ENCODE peak calls at places on chromosome 11, in seven cellular contexts. One of them, this sample, is unnamed.

GRCh38 chr11:19635332-19635731 is 77.3 kb upstream of the NAV2 start:
- DNase-seq in psoas muscle: no peak
- DNase-seq in lower lobe of right lung: no peak
- DNase-seq in brain microvascular endothelial cell: no peak
- DNase-seq in lung: no peak
- DNase-seq in heart right ventricle: no peak
- DNase-seq in adrenal gland: no peak
- DNase-seq in this sample: no peak

GRCh38 chr11:35484435-35484834 is 41.0 kb downstream of the PAMR1 start:
- DNase-seq in lung: no peak
- DNase-seq in heart right ventricle: no peak
- DNase-seq in brain microvascular endothelial cell: peak; percentile 42
- DNase-seq in lower lobe of right lung: no peak
- DNase-seq in adrenal gland: no peak
- DNase-seq in psoas muscle: no peak
- DNase-seq in this sample: peak; percentile 8

GRCh38 chr11:94104734-94105133 is 23.9 kb upstream of the PANX1 start:
- DNase-seq in brain microvascular endothelial cell: no peak
- DNase-seq in adrenal gland: no peak
- DNase-seq in heart right ventricle: no peak
- DNase-seq in lung: no peak
- DNase-seq in psoas muscle: no peak
- DNase-seq in lower lobe of right lung: no peak
- DNase-seq in this sample: no peak

GRCh38 chr11:13110145-13110544 is 101.0 kb downstream of the RASSF10 start:
- DNase-seq in brain microvascular endothelial cell: no peak
- DNase-seq in lower lobe of right lung: no peak
- DNase-seq in lung: no peak
- DNase-seq in adrenal gland: no peak
- DNase-seq in heart right ventricle: no peak
- DNase-seq in psoas muscle: no peak
- DNase-seq in this sample: no peak

GRCh38 chr11:133157180-133157579 is 375.1 kb downstream of the OPCML start:
- DNase-seq in lower lobe of right lung: no peak
- DNase-seq in heart right ventricle: peak; percentile 13
- DNase-seq in adrenal gland: no peak
- DNase-seq in brain microvascular endothelial cell: no peak
- DNase-seq in lung: no peak
- DNase-seq in psoas muscle: no peak
- DNase-seq in this sample: no peak

GRCh38 chr11:118615282-118615979 is 8.0 kb downstream of the PHLDB1 start:
- DNase-seq in lung: no peak
- DNase-seq in psoas muscle: no peak
- DNase-seq in brain microvascular endothelial cell: no peak
- DNase-seq in heart right ventricle: no peak
- DNase-seq in adrenal gland: no peak
- DNase-seq in lower lobe of right lung: peak; percentile 41
- DNase-seq in this sample: no peak

GRCh38 chr11:16923987-16924386 is 90.2 kb downstream of the PLEKHA7 start:
- DNase-seq in lung: no peak
- DNase-seq in brain microvascular endothelial cell: no peak
- DNase-seq in psoas muscle: no peak
- DNase-seq in heart right ventricle: no peak
- DNase-seq in adrenal gland: no peak
- DNase-seq in lower lobe of right lung: no peak
- DNase-seq in this sample: peak; percentile 39

GRCh38 chr11:104892723-104893511 is 5.3 kb downstream of the CASP12 start:
- DNase-seq in adrenal gland: no peak
- DNase-seq in brain microvascular endothelial cell: peak; percentile 69
- DNase-seq in lung: no peak
- DNase-seq in psoas muscle: no peak
- DNase-seq in heart right ventricle: no peak
- DNase-seq in lower lobe of right lung: no peak
- DNase-seq in this sample: no peak

GRCh38 chr11:665707-666281 is 28.7 kb downstream of the DRD4 start:
- DNase-seq in lower lobe of right lung: no peak
- DNase-seq in adrenal gland: peak; percentile 71
- DNase-seq in psoas muscle: peak; percentile 44
- DNase-seq in brain microvascular endothelial cell: no peak
- DNase-seq in heart right ventricle: no peak
- DNase-seq in lung: no peak
- DNase-seq in this sample: no peak

GRCh38 chr11:107704432-107704831 is 7.4 kb downstream of the SLN start:
- DNase-seq in lung: no peak
- DNase-seq in adrenal gland: no peak
- DNase-seq in psoas muscle: no peak
- DNase-seq in heart right ventricle: no peak
- DNase-seq in lower lobe of right lung: no peak
- DNase-seq in brain microvascular endothelial cell: peak; percentile 71
- DNase-seq in this sample: no peak

GRCh38 chr11:15180212-15180814 is 65.6 kb downstream of the INSC start:
- DNase-seq in lower lobe of right lung: no peak
- DNase-seq in psoas muscle: no peak
- DNase-seq in brain microvascular endothelial cell: no peak
- DNase-seq in heart right ventricle: no peak
- DNase-seq in lung: no peak
- DNase-seq in adrenal gland: no peak
- DNase-seq in this sample: no peak

GRCh38 chr11:3622521-3622920 is 19.3 kb downstream of the ART5 start:
- DNase-seq in psoas muscle: no peak
- DNase-seq in lung: no peak
- DNase-seq in brain microvascular endothelial cell: no peak
- DNase-seq in lower lobe of right lung: no peak
- DNase-seq in heart right ventricle: no peak
- DNase-seq in adrenal gland: no peak
- DNase-seq in this sample: no peak

GRCh38 chr11:3631331-3631730 is 10.5 kb downstream of the ART5 start:
- DNase-seq in psoas muscle: no peak
- DNase-seq in adrenal gland: no peak
- DNase-seq in heart right ventricle: no peak
- DNase-seq in lung: no peak
- DNase-seq in brain microvascular endothelial cell: no peak
- DNase-seq in lower lobe of right lung: no peak
- DNase-seq in this sample: no peak

GRCh38 chr11:3623126-3623525 is 18.7 kb downstream of the ART5 start:
- DNase-seq in adrenal gland: no peak
- DNase-seq in heart right ventricle: no peak
- DNase-seq in lung: no peak
- DNase-seq in lower lobe of right lung: no peak
- DNase-seq in brain microvascular endothelial cell: no peak
- DNase-seq in psoas muscle: no peak
- DNase-seq in this sample: no peak

GRCh38 chr11:3626250-3626960 is 15.4 kb downstream of the ART5 start:
- DNase-seq in lower lobe of right lung: peak; percentile 84
- DNase-seq in psoas muscle: peak; percentile 65
- DNase-seq in adrenal gland: peak; percentile 46
- DNase-seq in lung: peak; percentile 42
- DNase-seq in heart right ventricle: peak; percentile 55
- DNase-seq in brain microvascular endothelial cell: no peak
- DNase-seq in this sample: no peak

GRCh38 chr11:3627291-3627690 is 14.5 kb downstream of the ART5 start:
- DNase-seq in lung: no peak
- DNase-seq in lower lobe of right lung: no peak
- DNase-seq in heart right ventricle: no peak
- DNase-seq in brain microvascular endothelial cell: peak; percentile 68
- DNase-seq in adrenal gland: no peak
- DNase-seq in psoas muscle: no peak
- DNase-seq in this sample: no peak
- TF ChIP-seq CTCF in lung: no peak
- TF ChIP-seq CTCF in lower lobe of right lung: no peak
- TF ChIP-seq CTCF in heart right ventricle: no peak
- TF ChIP-seq CTCF in brain microvascular endothelial cell: no peak
- TF ChIP-seq CTCF in adrenal gland: no peak
- TF ChIP-seq CTCF in psoas muscle: no peak
- TF ChIP-seq CTCF in this sample: no peak

DNA sequence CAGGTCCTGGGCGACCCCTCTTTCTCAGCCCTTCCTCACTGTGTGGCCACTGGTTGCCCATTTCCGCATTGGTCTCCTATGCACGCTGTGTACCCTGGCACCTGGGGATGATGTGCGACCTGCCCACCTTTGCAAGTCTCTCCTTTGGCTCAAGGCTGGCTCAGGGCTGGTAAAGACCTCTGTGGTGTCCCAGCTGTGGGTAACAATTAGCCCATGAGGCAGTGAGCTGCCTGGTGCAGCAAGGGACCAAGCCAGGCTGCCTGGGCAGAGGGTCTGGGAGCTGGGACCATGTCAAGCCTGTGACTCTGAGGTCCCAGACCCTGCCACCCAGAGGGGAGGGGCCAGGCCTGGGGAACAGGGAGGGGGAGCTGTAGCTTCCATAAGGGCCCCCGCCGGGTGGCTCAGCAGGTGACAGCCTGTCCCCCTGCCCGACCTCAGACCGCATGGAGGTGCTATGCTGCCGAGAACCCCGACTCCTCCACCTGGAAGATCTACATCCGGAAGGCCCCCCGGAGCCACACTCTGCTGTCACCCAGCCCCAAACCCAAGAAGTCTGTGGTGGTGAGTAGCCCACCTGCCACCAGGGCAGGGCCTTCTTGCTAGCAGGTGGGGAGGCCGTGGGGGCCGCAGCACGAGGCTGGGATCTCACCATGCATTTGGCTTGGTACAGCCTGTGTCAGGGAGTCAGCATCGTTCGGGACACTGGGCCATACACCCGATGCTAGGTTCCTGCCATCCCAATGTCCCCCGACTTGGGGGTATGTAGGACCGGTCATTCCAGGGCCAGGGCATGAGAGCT is 112.5 kb downstream of the KCNQ1OT1 start:
- DNase-seq in adrenal gland: no peak
- DNase-seq in brain microvascular endothelial cell: no peak
- DNase-seq in psoas muscle: peak; percentile 8
- DNase-seq in lower lobe of right lung: peak; percentile 41
- DNase-seq in heart right ventricle: no peak
- DNase-seq in lung: peak; percentile 21
- DNase-seq in this sample: no peak
- H3K27ac ChIP-seq in adrenal gland: peak overlapping the region; percentile 2
- H3K27ac ChIP-seq in brain microvascular endothelial cell: no peak overlapping the region
- H3K27ac ChIP-seq in psoas muscle: no peak overlapping the region
- H3K27ac ChIP-seq in lower lobe of right lung: no peak overlapping the region
- H3K27ac ChIP-seq in heart right ventricle: no peak overlapping the region
- H3K27ac ChIP-seq in lung: no peak overlapping the region
- H3K27ac ChIP-seq in this sample: no peak overlapping the region

DNA sequence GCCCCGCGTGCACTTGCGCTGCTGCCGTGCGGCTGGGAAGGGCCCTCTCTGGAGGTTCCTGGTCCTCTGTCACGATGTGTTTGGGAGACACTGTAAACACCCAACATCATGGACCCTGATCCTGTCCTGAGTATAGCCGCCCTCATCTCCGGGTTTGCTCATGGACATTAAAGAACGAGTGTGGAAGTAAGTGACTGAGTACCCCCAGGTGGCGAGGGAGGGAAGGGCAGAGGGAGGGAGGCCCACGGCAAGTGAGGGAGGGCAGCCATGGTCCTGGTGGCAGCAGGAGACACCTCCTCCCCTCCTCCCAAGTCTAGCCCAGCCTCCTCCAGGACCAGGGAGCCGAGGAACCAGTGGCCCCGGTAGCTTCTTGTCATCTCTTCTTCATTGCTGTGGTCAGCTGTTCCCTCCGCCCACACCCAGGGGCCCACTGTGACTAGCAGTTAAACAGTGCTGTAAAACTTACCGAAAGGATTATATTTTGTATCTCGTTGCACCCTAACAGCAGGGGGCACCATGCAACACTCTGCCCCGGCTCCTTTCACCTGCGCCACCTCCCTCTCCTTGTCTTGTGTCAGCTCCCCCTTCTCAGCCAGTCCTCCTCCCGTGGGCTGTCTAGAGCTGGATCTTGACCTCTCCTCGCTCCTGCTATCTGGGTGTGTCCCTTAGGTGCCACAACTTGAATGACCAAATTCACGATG is 566.5 kb upstream of the B3GAT1 start:
- DNase-seq in heart right ventricle: no peak
- DNase-seq in lower lobe of right lung: no peak
- DNase-seq in adrenal gland: no peak
- DNase-seq in brain microvascular endothelial cell: no peak
- DNase-seq in lung: no peak
- DNase-seq in psoas muscle: no peak
- DNase-seq in this sample: no peak
- TF ChIP-seq CTCF in heart right ventricle: no peak
- TF ChIP-seq CTCF in lower lobe of right lung: no peak
- TF ChIP-seq CTCF in adrenal gland: no peak
- TF ChIP-seq CTCF in brain microvascular endothelial cell: peak; percentile 19
- TF ChIP-seq CTCF in lung: no peak
- TF ChIP-seq CTCF in psoas muscle: no peak
- TF ChIP-seq CTCF in this sample: no peak

GRCh38 chr11:108891143-108891542 is 226.3 kb downstream of the DDX10 start:
- DNase-seq in lower lobe of right lung: no peak
- DNase-seq in lung: no peak
- DNase-seq in heart right ventricle: no peak
- DNase-seq in psoas muscle: no peak
- DNase-seq in adrenal gland: no peak
- DNase-seq in brain microvascular endothelial cell: no peak
- DNase-seq in this sample: no peak

GRCh38 chr11:108891909-108892511 is 227.1 kb downstream of the DDX10 start:
- DNase-seq in brain microvascular endothelial cell: no peak
- DNase-seq in adrenal gland: no peak
- DNase-seq in psoas muscle: no peak
- DNase-seq in lower lobe of right lung: no peak
- DNase-seq in lung: no peak
- DNase-seq in heart right ventricle: no peak
- DNase-seq in this sample: no peak

GRCh38 chr11:108897916-108898315 is 233.0 kb downstream of the DDX10 start:
- DNase-seq in psoas muscle: no peak
- DNase-seq in lower lobe of right lung: no peak
- DNase-seq in adrenal gland: no peak
- DNase-seq in brain microvascular endothelial cell: no peak
- DNase-seq in heart right ventricle: no peak
- DNase-seq in lung: no peak
- DNase-seq in this sample: no peak

GRCh38 chr11:108897071-108897481 is 232.2 kb downstream of the DDX10 start:
- DNase-seq in lung: no peak
- DNase-seq in heart right ventricle: no peak
- DNase-seq in adrenal gland: no peak
- DNase-seq in lower lobe of right lung: no peak
- DNase-seq in psoas muscle: no peak
- DNase-seq in brain microvascular endothelial cell: no peak
- DNase-seq in this sample: no peak

DNA sequence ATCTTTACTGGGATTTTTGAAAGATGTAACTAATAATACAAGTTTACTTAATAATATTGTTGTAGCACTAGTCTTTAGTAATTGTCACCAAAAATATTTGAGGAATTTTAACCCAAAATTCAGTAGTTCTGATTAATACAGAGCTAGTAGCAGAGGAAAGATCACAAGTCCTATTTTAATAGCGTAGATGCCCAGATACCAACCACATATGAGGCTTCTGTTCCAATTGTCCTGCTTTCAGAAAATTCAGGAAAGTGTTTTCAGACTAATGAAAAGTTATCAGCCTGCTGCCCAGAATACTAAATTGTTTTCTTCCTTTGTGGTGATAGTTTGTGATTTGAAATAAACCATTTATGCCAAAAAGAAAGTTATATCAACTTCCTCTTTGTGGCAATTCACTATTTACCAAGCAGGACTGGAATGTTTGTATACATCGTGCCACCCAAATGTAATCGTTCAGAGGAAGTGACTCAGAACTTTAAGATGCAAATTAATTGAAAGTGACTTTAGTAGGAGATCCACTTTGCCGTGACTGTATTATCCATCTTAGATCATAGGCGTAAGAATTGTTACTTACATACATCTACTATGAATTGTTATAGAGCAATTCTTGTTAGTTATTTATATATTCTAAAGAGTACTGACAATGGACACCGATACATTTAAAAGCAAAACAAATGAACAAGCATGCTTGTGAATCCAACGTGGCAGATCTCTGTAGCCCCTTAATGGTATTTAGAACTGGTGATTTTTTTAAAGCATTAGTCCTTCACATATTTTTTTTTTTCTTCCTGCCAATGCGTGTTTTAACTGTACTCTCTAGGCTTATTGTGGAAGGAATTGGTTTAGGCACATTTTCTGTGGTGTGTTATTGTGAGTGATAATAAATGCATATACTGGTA is 231.0 kb downstream of the DDX10 start:
- DNase-seq in psoas muscle: no peak
- DNase-seq in brain microvascular endothelial cell: no peak
- DNase-seq in adrenal gland: no peak
- DNase-seq in heart right ventricle: no peak
- DNase-seq in lower lobe of right lung: no peak
- DNase-seq in lung: no peak
- DNase-seq in this sample: peak; percentile 54
- H3K27ac ChIP-seq in psoas muscle: no peak overlapping the region
- H3K27ac ChIP-seq in brain microvascular endothelial cell: peak overlapping the region; percentile 30
- H3K27ac ChIP-seq in adrenal gland: no peak overlapping the region
- H3K27ac ChIP-seq in heart right ventricle: no peak overlapping the region
- H3K27ac ChIP-seq in lower lobe of right lung: no peak overlapping the region
- H3K27ac ChIP-seq in lung: no peak overlapping the region
- H3K27ac ChIP-seq in this sample: no peak overlapping the region